ENCODE peak calls at places on chromosomes 6 and 20, in six cellular contexts. F, A, L, C, H and U are unnamed samples.

GRCh38 chr6:27023664-27024063 is 223.8 kb upstream of the PRSS16 start:
- DNase-seq in A (no peak), H (no peak), F (no peak), L (no peak), C (no peak), U (no peak)

GRCh38 chr20:53901064-53901463 is 169.3 kb downstream of the BCAS1 start:
- DNase-seq in H (peak; percentile 91), L (no peak), A (peak; percentile 79), F (peak; percentile 70), C (no peak), U (no peak)

GRCh38 chr6:111758608-111759293 is 114.5 kb downstream of the FYN start:
- DNase-seq in H (peak; percentile 27), L (no peak), C (no peak), F (no peak), A (no peak), U (no peak)

GRCh38 chr6:13526718-13527668 is 39.6 kb upstream of the GFOD1 start:
- DNase-seq in C (no peak), L (no peak), A (peak; percentile 94), H (peak; percentile 15), F (peak; percentile 28), U (no peak)

GRCh38 chr6:30060634-30060981 is 457 bp upstream of the POLR1H start:
- DNase-seq in L (peak; percentile 64), C (no peak), F (peak; percentile 22), A (no peak), H (peak; percentile 54), U (no peak)

GRCh38 chr20:37564388-37565133 is 36.9 kb upstream of the BLCAP start:
- DNase-seq in H (no peak), L (peak; percentile 87), C (no peak), A (peak; percentile 35), F (peak; percentile 7), U (peak; percentile 61)

GRCh38 chr6:113120214-113120576 is 737.0 kb upstream of the MARCKS start:
- DNase-seq in H (peak; percentile 99), A (no peak), F (peak; percentile 95), L (no peak), C (peak; percentile 86), U (peak; percentile 99)

GRCh38 chr6:118892248-118893094 is 1.5 kb upstream of the ASF1A start:
- DNase-seq in A (peak; percentile 52), H (peak; percentile 44), F (no peak), L (no peak), C (no peak), U (no peak)

GRCh38 chr20:10609276-10609675 is 64.5 kb downstream of the JAG1 start:
- DNase-seq in A (no peak), L (no peak), C (no peak), F (no peak), H (peak; percentile 75), U (no peak)

GRCh38 chr6:151393410-151393809 is 2.1 kb upstream of the ZBTB2 start:
- DNase-seq in C (no peak), F (no peak), L (no peak), H (no peak), A (no peak), U (no peak)

GRCh38 chr20:13243826-13244376 is 22.8 kb downstream of the ISM1 start:
- DNase-seq in L (no peak), H (no peak), C (no peak), F (peak; percentile 66), A (no peak), U (peak; percentile 78)

GRCh38 chr6:108106261-108106660 is 31.7 kb upstream of the OSTM1 start:
- DNase-seq in L (peak; percentile 24), C (no peak), A (no peak), F (no peak), H (no peak), U (no peak)

GRCh38 chr6:35300848-35301247 is 3.2 kb downstream of the DEF6 start:
- DNase-seq in F (no peak), H (no peak), A (no peak), C (no peak), L (no peak), U (no peak)

GRCh38 chr6:168045706-168046620 is 33.0 kb downstream of the FRMD1 start:
- DNase-seq in C (no peak), F (no peak), H (no peak), A (no peak), L (no peak), U (no peak)

GRCh38 chr20:11457476-11457875 is 460.2 kb upstream of the BTBD3 start:
- DNase-seq in F (peak; percentile 65), C (no peak), H (peak; percentile 84), A (no peak), L (no peak), U (no peak)

GRCh38 chr20:41599699-41600104 is 18.5 kb downstream of the CHD6 start:
- DNase-seq in H (peak; percentile 6), F (no peak), C (no peak), L (no peak), A (no peak), U (no peak)

GRCh38 chr6:54053893-54054391 is 57.3 kb upstream of the MLIP start:
- DNase-seq in H (peak; percentile 98), L (no peak), C (peak; percentile 48), F (peak; percentile 93), A (peak; percentile 82), U (peak; percentile 68)

GRCh38 chr6:151240861-151241642 is 1.3 kb downstream of the AKAP12 start:
- DNase-seq in C (no peak), F (peak; percentile 66), L (peak; percentile 75), H (peak; percentile 88), A (peak; percentile 66), U (peak; percentile 31)

GRCh38 chr6:72048080-72048479 is 161.7 kb downstream of the RIMS1 start:
- DNase-seq in F (no peak), A (no peak), C (no peak), H (peak; percentile 22), L (no peak), U (no peak)

DNA sequence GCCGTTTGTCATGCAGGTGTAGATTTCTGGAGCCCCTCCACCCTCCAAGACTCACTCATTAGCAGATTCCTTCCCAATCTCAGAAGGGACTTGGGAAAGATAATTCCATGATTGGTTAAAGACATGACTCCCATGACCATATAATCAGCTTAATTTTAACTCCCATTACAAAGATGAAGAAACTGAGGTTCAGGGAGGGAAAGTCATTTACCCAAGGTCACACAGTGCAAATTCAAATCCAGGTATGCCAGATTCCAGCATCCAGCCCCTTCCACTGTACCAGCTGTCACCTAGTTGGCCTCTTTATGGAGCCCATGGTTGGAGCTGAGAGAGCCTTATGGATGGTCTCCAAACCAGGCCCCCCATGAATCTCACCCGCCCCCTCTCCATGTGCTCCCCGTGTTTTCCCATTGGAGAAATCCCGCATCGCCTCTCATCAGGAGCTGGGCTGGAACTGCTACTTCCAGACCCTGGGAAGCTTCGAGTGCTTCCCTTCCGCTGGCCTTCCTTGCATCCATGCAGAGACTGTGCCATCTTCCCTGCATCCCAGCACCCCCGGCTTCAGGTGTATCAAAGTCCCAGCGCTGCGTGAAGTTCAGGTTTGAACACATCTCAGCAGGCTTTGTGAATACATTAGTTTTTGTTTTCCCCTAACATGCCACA is 8.7 kb upstream of the MMP9 start:
- DNase-seq in H (no peak), C (no peak), F (no peak), L (no peak), A (no peak), U (no peak)
- TF ChIP-seq EZH2 in H (no peak), C (no peak), F (no peak), L (no peak), A (no peak), U (no peak)

GRCh38 chr6:165204807-165205545 is 104.4 kb downstream of the C6orf118 start:
- DNase-seq in L (peak; percentile 64), C (no peak), F (no peak), A (no peak), H (no peak), U (no peak)
- H2AFZ ChIP-seq in L (no peak overlapping the region), C (no peak overlapping the region), F (no peak overlapping the region), A (no peak overlapping the region), H (no peak overlapping the region), U (no peak overlapping the region)

GRCh38 chr20:23077277-23077676 is 8.8 kb downstream of the CD93 start:
- DNase-seq in H (no peak), C (no peak), A (no peak), L (no peak), F (no peak), U (no peak)
- H3K27ac ChIP-seq in H (no peak overlapping the region), C (no peak overlapping the region), A (no peak overlapping the region), L (no peak overlapping the region), F (no peak overlapping the region), U (no peak overlapping the region)

GRCh38 chr6:5997420-5998093 is 9.2 kb downstream of the NRN1 start:
- DNase-seq in F (peak; percentile 41), L (peak; percentile 85), A (peak; percentile 49), C (no peak), H (no peak), U (no peak)

GRCh38 chr6:5996701-5997419 is 9.9 kb downstream of the NRN1 start:
- DNase-seq in F (peak; percentile 23), L (peak; percentile 66), H (no peak), A (peak; percentile 59), C (no peak), U (no peak)

GRCh38 chr6:5999688-6000608 is 6.8 kb downstream of the NRN1 start:
- DNase-seq in F (no peak), L (peak; percentile 51), H (no peak), C (no peak), A (no peak), U (no peak)

GRCh38 chr6:5998236-5998635 is 8.5 kb downstream of the NRN1 start:
- DNase-seq in A (no peak), H (no peak), C (no peak), F (no peak), L (peak; percentile 12), U (no peak)

DNA sequence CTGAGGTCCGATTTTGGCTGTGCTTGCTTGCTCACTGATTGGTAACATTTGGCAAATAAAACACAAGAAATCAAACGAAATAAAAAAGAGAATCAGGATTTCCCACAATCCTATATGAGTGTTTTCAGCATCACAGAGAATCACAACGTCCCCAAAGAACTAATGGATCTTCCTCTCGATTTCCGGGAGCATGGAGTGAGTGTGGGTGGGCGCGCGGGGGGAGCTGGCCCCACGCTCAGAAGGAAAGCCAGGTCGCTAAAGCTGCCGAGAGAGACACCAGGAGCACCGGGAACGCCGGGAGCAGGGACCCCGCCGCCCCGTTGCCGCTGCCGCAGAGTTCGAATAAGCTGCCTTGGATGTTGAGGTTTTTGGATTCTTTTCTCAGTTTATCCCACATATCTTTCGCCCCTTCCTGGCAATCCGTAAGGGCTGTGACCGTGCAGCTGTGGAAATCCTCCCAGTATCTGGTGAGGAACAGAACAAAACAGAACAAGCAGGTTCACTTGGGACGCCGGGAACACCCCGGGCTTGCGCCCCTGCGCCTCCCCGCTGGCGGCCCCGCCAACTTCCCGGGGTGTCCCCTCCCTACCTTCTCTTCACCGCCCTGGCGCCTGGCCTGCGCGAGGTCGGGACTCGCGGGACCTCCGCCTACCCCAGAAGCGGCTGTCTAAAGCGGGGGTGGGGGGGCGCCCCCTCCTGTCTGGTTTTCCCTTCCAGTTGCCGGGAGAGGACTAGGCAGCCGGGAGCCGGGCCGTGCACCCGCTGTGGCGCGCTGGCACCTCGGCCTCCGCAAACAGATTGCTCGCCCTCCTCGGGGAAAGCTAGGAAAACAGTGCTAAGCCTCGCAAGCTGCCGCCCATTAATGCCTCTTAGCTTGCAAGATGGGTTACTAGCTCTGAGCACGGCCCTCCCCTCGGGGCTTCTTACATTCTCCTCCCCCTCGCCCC is 7.7 kb downstream of the NRN1 start:
- DNase-seq in A (no peak), C (no peak), H (no peak), L (peak; percentile 75), F (no peak), U (no peak)
- TF ChIP-seq EZH2 in A (peak; percentile 72), C (no peak), H (peak; percentile 84), L (peak; percentile 88), F (peak; percentile 85), U (no peak)